ENCODE peak calls at places on chromosomes 2 and 18, in five cellular contexts. One of them, this sample, is unnamed.

GRCh38 chr2:192025607-192026006 is 169.1 kb downstream of the TMEFF2 start:
- DNase-seq in sigmoid colon: no peak
- DNase-seq in stomach: no peak
- DNase-seq in transverse colon: no peak
- DNase-seq in K562: no peak
- DNase-seq in this sample: no peak

GRCh38 chr18:2222270-2223185 is 348.8 kb downstream of the METTL4 start:
- DNase-seq in sigmoid colon: no peak
- DNase-seq in stomach: no peak
- DNase-seq in transverse colon: peak
- DNase-seq in K562: no peak
- DNase-seq in this sample: no peak

GRCh38 chr2:231810905-231811304 is 24.7 kb downstream of the COPS7B start:
- DNase-seq in sigmoid colon: no peak
- DNase-seq in stomach: no peak
- DNase-seq in transverse colon: no peak
- DNase-seq in K562: no peak
- DNase-seq in this sample: no peak

GRCh38 chr18:59085797-59086196 is 53.9 kb upstream of the SEC11C start:
- DNase-seq in sigmoid colon: no peak
- DNase-seq in stomach: no peak
- DNase-seq in transverse colon: no peak
- DNase-seq in K562: no peak
- DNase-seq in this sample: no peak

GRCh38 chr2:64482765-64483504 is 29.0 kb downstream of the LGALSL start:
- DNase-seq in sigmoid colon: no peak
- DNase-seq in stomach: peak
- DNase-seq in transverse colon: peak
- DNase-seq in K562: no peak
- DNase-seq in this sample: no peak

GRCh38 chr18:38497281-38497680 is 931.7 kb upstream of the CELF4 start:
- DNase-seq in sigmoid colon: no peak
- DNase-seq in stomach: no peak
- DNase-seq in transverse colon: no peak
- DNase-seq in K562: no peak
- DNase-seq in this sample: no peak

GRCh38 chr2:96514521-96514920 is 9.4 kb upstream of the NEURL3 start:
- DNase-seq in sigmoid colon: no peak
- DNase-seq in stomach: peak
- DNase-seq in transverse colon: no peak
- DNase-seq in K562: no peak
- DNase-seq in this sample: no peak

GRCh38 chr2:239954166-239955085 is 70.7 kb downstream of the NDUFA10 start:
- DNase-seq in sigmoid colon: peak
- DNase-seq in stomach: no peak
- DNase-seq in transverse colon: no peak
- DNase-seq in K562: no peak
- DNase-seq in this sample: no peak

GRCh38 chr2:73812635-73813034 is 16.1 kb upstream of the STAMBP start:
- DNase-seq in sigmoid colon: no peak
- DNase-seq in stomach: no peak
- DNase-seq in transverse colon: no peak
- DNase-seq in K562: no peak
- DNase-seq in this sample: no peak

GRCh38 chr2:72562451-72563153 is 263.2 kb downstream of the EXOC6B start:
- DNase-seq in sigmoid colon: no peak
- DNase-seq in stomach: no peak
- DNase-seq in transverse colon: no peak
- DNase-seq in K562: no peak
- DNase-seq in this sample: no peak

GRCh38 chr2:19349911-19350677 is 8.3 kb downstream of the OSR1 start:
- DNase-seq in sigmoid colon: no peak
- DNase-seq in stomach: no peak
- DNase-seq in transverse colon: peak
- DNase-seq in K562: peak
- DNase-seq in this sample: peak

GRCh38 chr2:120892967-120893667 is 157.4 kb downstream of the GLI2 start:
- DNase-seq in sigmoid colon: no peak
- DNase-seq in stomach: no peak
- DNase-seq in transverse colon: no peak
- DNase-seq in K562: no peak
- DNase-seq in this sample: no peak

GRCh38 chr2:43139996-43140621 is 86.3 kb downstream of the ZFP36L2 start:
- DNase-seq in sigmoid colon: no peak
- DNase-seq in stomach: no peak
- DNase-seq in transverse colon: no peak
- DNase-seq in K562: no peak
- DNase-seq in this sample: peak
- H3K27ac ChIP-seq in sigmoid colon: no peak
- H3K27ac ChIP-seq in stomach: peak
- H3K27ac ChIP-seq in transverse colon: peak
- H3K27ac ChIP-seq in K562: no peak
- H3K27ac ChIP-seq in this sample: peak

GRCh38 chr2:151114934-151115333 is 146.7 kb downstream of the RBM43 start:
- DNase-seq in sigmoid colon: no peak
- DNase-seq in stomach: no peak
- DNase-seq in transverse colon: no peak
- DNase-seq in K562: no peak
- DNase-seq in this sample: no peak

GRCh38 chr2:151118269-151118668 is 143.4 kb downstream of the RBM43 start:
- DNase-seq in sigmoid colon: no peak
- DNase-seq in stomach: no peak
- DNase-seq in transverse colon: no peak
- DNase-seq in K562: no peak
- DNase-seq in this sample: no peak

GRCh38 chr2:151120016-151120415 is 141.6 kb downstream of the RBM43 start:
- DNase-seq in sigmoid colon: no peak
- DNase-seq in stomach: no peak
- DNase-seq in transverse colon: no peak
- DNase-seq in K562: no peak
- DNase-seq in this sample: no peak

GRCh38 chr2:151119377-151119776 is 142.3 kb downstream of the RBM43 start:
- DNase-seq in sigmoid colon: no peak
- DNase-seq in stomach: no peak
- DNase-seq in transverse colon: no peak
- DNase-seq in K562: no peak
- DNase-seq in this sample: no peak
- TF ChIP-seq EP300 in sigmoid colon: no peak
- TF ChIP-seq EP300 in stomach: no peak
- TF ChIP-seq EP300 in transverse colon: no peak
- TF ChIP-seq EP300 in K562: no peak
- TF ChIP-seq EP300 in this sample: no peak

GRCh38 chr2:183339311-183339710 is 215.1 kb downstream of the NUP35 start:
- DNase-seq in sigmoid colon: no peak
- DNase-seq in stomach: no peak
- DNase-seq in transverse colon: no peak
- DNase-seq in K562: no peak
- DNase-seq in this sample: no peak
- H3K27ac ChIP-seq in sigmoid colon: no peak
- H3K27ac ChIP-seq in stomach: no peak
- H3K27ac ChIP-seq in transverse colon: no peak
- H3K27ac ChIP-seq in K562: no peak
- H3K27ac ChIP-seq in this sample: no peak

GRCh38 chr2:195471163-195471562 is 185.9 kb upstream of the SLC39A10 start:
- DNase-seq in sigmoid colon: no peak
- DNase-seq in stomach: no peak
- DNase-seq in transverse colon: no peak
- DNase-seq in K562: no peak
- DNase-seq in this sample: no peak

GRCh38 chr2:195466427-195466826 is 190.6 kb upstream of the SLC39A10 start:
- DNase-seq in sigmoid colon: no peak
- DNase-seq in stomach: no peak
- DNase-seq in transverse colon: no peak
- DNase-seq in K562: no peak
- DNase-seq in this sample: no peak

GRCh38 chr2:195470622-195471021 is 186.4 kb upstream of the SLC39A10 start:
- DNase-seq in sigmoid colon: no peak
- DNase-seq in stomach: no peak
- DNase-seq in transverse colon: no peak
- DNase-seq in K562: no peak
- DNase-seq in this sample: no peak

GRCh38 chr2:195471807-195472206 is 185.2 kb upstream of the SLC39A10 start:
- DNase-seq in sigmoid colon: no peak
- DNase-seq in stomach: no peak
- DNase-seq in transverse colon: no peak
- DNase-seq in K562: peak
- DNase-seq in this sample: no peak

DNA sequence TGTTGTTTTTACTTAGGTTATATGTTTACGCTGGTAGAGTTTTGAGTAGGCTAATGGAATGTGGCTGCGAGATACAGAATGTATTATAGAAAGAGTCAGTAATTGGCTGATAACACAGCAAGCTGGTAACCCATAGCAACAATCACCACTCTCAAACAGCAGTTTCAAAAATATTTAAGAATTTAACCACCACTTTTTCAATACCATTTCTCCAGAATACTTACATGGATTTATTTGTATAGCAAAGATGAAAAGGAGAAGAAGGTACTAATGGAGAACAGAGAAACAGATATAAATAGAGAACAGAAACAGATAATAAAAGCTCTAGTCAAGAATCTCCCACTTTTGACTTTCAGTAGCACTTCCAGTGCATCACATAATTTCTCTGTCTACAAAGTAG is 188.3 kb upstream of the SLC39A10 start:
- DNase-seq in sigmoid colon: no peak
- DNase-seq in stomach: no peak
- DNase-seq in transverse colon: no peak
- DNase-seq in K562: no peak
- DNase-seq in this sample: no peak
- TF ChIP-seq EP300 in sigmoid colon: no peak
- TF ChIP-seq EP300 in stomach: no peak
- TF ChIP-seq EP300 in transverse colon: no peak
- TF ChIP-seq EP300 in K562: no peak
- TF ChIP-seq EP300 in this sample: no peak

DNA sequence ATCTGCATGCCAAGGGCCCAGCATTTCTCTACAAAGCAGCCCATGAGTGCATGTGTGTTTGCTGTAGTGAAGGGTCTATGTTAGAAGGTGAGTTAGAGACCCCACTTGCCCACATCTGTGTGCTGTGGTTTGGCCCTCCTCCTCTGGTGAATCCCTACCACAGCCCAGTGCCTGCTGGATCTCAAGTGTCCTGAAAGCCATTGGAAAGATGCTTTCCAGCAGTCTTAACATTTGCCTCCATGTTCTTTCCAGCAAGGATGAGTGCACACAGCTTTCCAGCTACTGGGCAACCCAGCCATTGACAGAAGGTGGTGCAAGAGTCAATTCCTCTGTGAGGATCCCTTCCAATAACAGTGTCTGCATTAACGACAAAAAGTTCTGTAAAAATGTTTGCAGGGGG is 13.6 kb downstream of the CRIM1 start:
- DNase-seq in sigmoid colon: no peak
- DNase-seq in stomach: no peak
- DNase-seq in transverse colon: no peak
- DNase-seq in K562: no peak
- DNase-seq in this sample: no peak
- H3K27ac ChIP-seq in sigmoid colon: peak
- H3K27ac ChIP-seq in stomach: no peak
- H3K27ac ChIP-seq in transverse colon: peak
- H3K27ac ChIP-seq in K562: no peak
- H3K27ac ChIP-seq in this sample: peak